ENCODE peak calls at places on chromosomes 13 and 19, in ten cellular contexts. One of them, this sample, is unnamed.

GRCh38 chr13:46179576-46180368 is 2.2 kb downstream of the LCP1 start:
- DNase-seq in left lung: peak
- DNase-seq in caudate nucleus: no peak
- DNase-seq in renal cortical epithelial cell: no peak
- DNase-seq in NCI-H1092 treated with DMSO at 0.1 percent for 48 hours: no peak
- DNase-seq in neural progenitor cell: no peak
- DNase-seq in body of pancreas: peak
- DNase-seq in stimulated activated CD4-positive, alpha-beta T cell treated with anti-CD3 and anti-CD28 coated beads, Interleukin-15, amount 100 ng/mL, for 1 hour: peak
- DNase-seq in glutamatergic neuron: no peak
- DNase-seq in neuronal stem cell: no peak
- DNase-seq in this sample: peak

GRCh38 chr13:101053289-101053688 is 363.0 kb downstream of the NALCN start:
- DNase-seq in renal cortical epithelial cell: peak
- DNase-seq in neural progenitor cell: no peak
- DNase-seq in left lung: no peak
- DNase-seq in stimulated activated CD4-positive, alpha-beta T cell treated with anti-CD3 and anti-CD28 coated beads, Interleukin-15, amount 100 ng/mL, for 1 hour: no peak
- DNase-seq in NCI-H1092 treated with DMSO at 0.1 percent for 48 hours: no peak
- DNase-seq in neuronal stem cell: no peak
- DNase-seq in glutamatergic neuron: no peak
- DNase-seq in caudate nucleus: no peak
- DNase-seq in body of pancreas: no peak
- DNase-seq in this sample: no peak

GRCh38 chr19:18419699-18420460 is 682 bp downstream of the SSBP4 start:
- DNase-seq in neuronal stem cell: no peak
- DNase-seq in caudate nucleus: no peak
- DNase-seq in left lung: peak
- DNase-seq in glutamatergic neuron: no peak
- DNase-seq in NCI-H1092 treated with DMSO at 0.1 percent for 48 hours: peak
- DNase-seq in body of pancreas: peak
- DNase-seq in neural progenitor cell: peak
- DNase-seq in stimulated activated CD4-positive, alpha-beta T cell treated with anti-CD3 and anti-CD28 coated beads, Interleukin-15, amount 100 ng/mL, for 1 hour: no peak
- DNase-seq in renal cortical epithelial cell: no peak
- DNase-seq in this sample: no peak

GRCh38 chr13:96817336-96817941 is 176.8 kb downstream of the OXGR1 start:
- DNase-seq in glutamatergic neuron: no peak
- DNase-seq in caudate nucleus: no peak
- DNase-seq in neuronal stem cell: peak
- DNase-seq in renal cortical epithelial cell: peak
- DNase-seq in stimulated activated CD4-positive, alpha-beta T cell treated with anti-CD3 and anti-CD28 coated beads, Interleukin-15, amount 100 ng/mL, for 1 hour: no peak
- DNase-seq in neural progenitor cell: peak
- DNase-seq in body of pancreas: no peak
- DNase-seq in left lung: no peak
- DNase-seq in NCI-H1092 treated with DMSO at 0.1 percent for 48 hours: peak
- DNase-seq in this sample: no peak

GRCh38 chr19:40348961-40349507 is 539 bp downstream of the PLD3 start:
- DNase-seq in left lung: no peak
- DNase-seq in neuronal stem cell: no peak
- DNase-seq in glutamatergic neuron: no peak
- DNase-seq in neural progenitor cell: peak
- DNase-seq in stimulated activated CD4-positive, alpha-beta T cell treated with anti-CD3 and anti-CD28 coated beads, Interleukin-15, amount 100 ng/mL, for 1 hour: no peak
- DNase-seq in renal cortical epithelial cell: peak
- DNase-seq in caudate nucleus: no peak
- DNase-seq in NCI-H1092 treated with DMSO at 0.1 percent for 48 hours: peak
- DNase-seq in body of pancreas: peak
- DNase-seq in this sample: no peak

GRCh38 chr19:47609885-47610545 is 1.1 kb downstream of the BICRA start:
- DNase-seq in renal cortical epithelial cell: no peak
- DNase-seq in stimulated activated CD4-positive, alpha-beta T cell treated with anti-CD3 and anti-CD28 coated beads, Interleukin-15, amount 100 ng/mL, for 1 hour: peak
- DNase-seq in NCI-H1092 treated with DMSO at 0.1 percent for 48 hours: no peak
- DNase-seq in caudate nucleus: peak
- DNase-seq in left lung: peak
- DNase-seq in body of pancreas: peak
- DNase-seq in neuronal stem cell: peak
- DNase-seq in glutamatergic neuron: peak
- DNase-seq in neural progenitor cell: peak
- DNase-seq in this sample: peak

GRCh38 chr19:8149261-8150094 is at the start of gene FBN3:
- DNase-seq in stimulated activated CD4-positive, alpha-beta T cell treated with anti-CD3 and anti-CD28 coated beads, Interleukin-15, amount 100 ng/mL, for 1 hour: no peak
- DNase-seq in neural progenitor cell: peak
- DNase-seq in caudate nucleus: no peak
- DNase-seq in NCI-H1092 treated with DMSO at 0.1 percent for 48 hours: no peak
- DNase-seq in neuronal stem cell: peak
- DNase-seq in renal cortical epithelial cell: no peak
- DNase-seq in body of pancreas: no peak
- DNase-seq in glutamatergic neuron: peak
- DNase-seq in left lung: no peak
- DNase-seq in this sample: no peak

GRCh38 chr13:71254384-71254783 is 612.6 kb downstream of the DACH1 start:
- DNase-seq in left lung: no peak
- DNase-seq in body of pancreas: no peak
- DNase-seq in neuronal stem cell: no peak
- DNase-seq in renal cortical epithelial cell: peak
- DNase-seq in neural progenitor cell: peak
- DNase-seq in NCI-H1092 treated with DMSO at 0.1 percent for 48 hours: no peak
- DNase-seq in glutamatergic neuron: no peak
- DNase-seq in caudate nucleus: no peak
- DNase-seq in stimulated activated CD4-positive, alpha-beta T cell treated with anti-CD3 and anti-CD28 coated beads, Interleukin-15, amount 100 ng/mL, for 1 hour: no peak
- DNase-seq in this sample: no peak

GRCh38 chr13:50916701-50917184 is 7.2 kb downstream of the RNASEH2B start:
- DNase-seq in neural progenitor cell: no peak
- DNase-seq in renal cortical epithelial cell: no peak
- DNase-seq in glutamatergic neuron: no peak
- DNase-seq in stimulated activated CD4-positive, alpha-beta T cell treated with anti-CD3 and anti-CD28 coated beads, Interleukin-15, amount 100 ng/mL, for 1 hour: no peak
- DNase-seq in neuronal stem cell: no peak
- DNase-seq in body of pancreas: no peak
- DNase-seq in NCI-H1092 treated with DMSO at 0.1 percent for 48 hours: no peak
- DNase-seq in left lung: peak
- DNase-seq in caudate nucleus: no peak
- DNase-seq in this sample: no peak

GRCh38 chr19:12202250-12202649 is 39.4 kb downstream of the ZNF136 start:
- DNase-seq in stimulated activated CD4-positive, alpha-beta T cell treated with anti-CD3 and anti-CD28 coated beads, Interleukin-15, amount 100 ng/mL, for 1 hour: peak
- DNase-seq in left lung: no peak
- DNase-seq in NCI-H1092 treated with DMSO at 0.1 percent for 48 hours: peak
- DNase-seq in caudate nucleus: no peak
- DNase-seq in neural progenitor cell: peak
- DNase-seq in renal cortical epithelial cell: no peak
- DNase-seq in neuronal stem cell: no peak
- DNase-seq in body of pancreas: peak
- DNase-seq in glutamatergic neuron: peak
- DNase-seq in this sample: no peak

GRCh38 chr19:41821003-41821735 is 23.3 kb downstream of the LYPD4 start:
- DNase-seq in NCI-H1092 treated with DMSO at 0.1 percent for 48 hours: peak
- DNase-seq in stimulated activated CD4-positive, alpha-beta T cell treated with anti-CD3 and anti-CD28 coated beads, Interleukin-15, amount 100 ng/mL, for 1 hour: no peak
- DNase-seq in body of pancreas: peak
- DNase-seq in caudate nucleus: no peak
- DNase-seq in glutamatergic neuron: peak
- DNase-seq in neural progenitor cell: peak
- DNase-seq in renal cortical epithelial cell: peak
- DNase-seq in left lung: no peak
- DNase-seq in neuronal stem cell: peak
- DNase-seq in this sample: no peak

GRCh38 chr19:3178377-3178972 is at the start of gene S1PR4:
- DNase-seq in left lung: no peak
- DNase-seq in glutamatergic neuron: no peak
- DNase-seq in body of pancreas: no peak
- DNase-seq in neuronal stem cell: no peak
- DNase-seq in caudate nucleus: no peak
- DNase-seq in NCI-H1092 treated with DMSO at 0.1 percent for 48 hours: no peak
- DNase-seq in renal cortical epithelial cell: no peak
- DNase-seq in neural progenitor cell: no peak
- DNase-seq in stimulated activated CD4-positive, alpha-beta T cell treated with anti-CD3 and anti-CD28 coated beads, Interleukin-15, amount 100 ng/mL, for 1 hour: peak
- DNase-seq in this sample: no peak

GRCh38 chr13:83691966-83692365 is 190.3 kb downstream of the SLITRK1 start:
- DNase-seq in stimulated activated CD4-positive, alpha-beta T cell treated with anti-CD3 and anti-CD28 coated beads, Interleukin-15, amount 100 ng/mL, for 1 hour: no peak
- DNase-seq in renal cortical epithelial cell: no peak
- DNase-seq in neural progenitor cell: no peak
- DNase-seq in left lung: no peak
- DNase-seq in caudate nucleus: no peak
- DNase-seq in neuronal stem cell: no peak
- DNase-seq in body of pancreas: no peak
- DNase-seq in NCI-H1092 treated with DMSO at 0.1 percent for 48 hours: no peak
- DNase-seq in glutamatergic neuron: no peak
- DNase-seq in this sample: no peak

GRCh38 chr13:91719033-91719432 is 320.6 kb downstream of the GPC5 start:
- DNase-seq in neuronal stem cell: no peak
- DNase-seq in neural progenitor cell: no peak
- DNase-seq in left lung: no peak
- DNase-seq in NCI-H1092 treated with DMSO at 0.1 percent for 48 hours: peak
- DNase-seq in stimulated activated CD4-positive, alpha-beta T cell treated with anti-CD3 and anti-CD28 coated beads, Interleukin-15, amount 100 ng/mL, for 1 hour: no peak
- DNase-seq in renal cortical epithelial cell: peak
- DNase-seq in body of pancreas: no peak
- DNase-seq in glutamatergic neuron: no peak
- DNase-seq in caudate nucleus: no peak
- DNase-seq in this sample: no peak

GRCh38 chr13:59701261-59701660 is 462.5 kb downstream of the DIAPH3 start:
- DNase-seq in neural progenitor cell: no peak
- DNase-seq in neuronal stem cell: no peak
- DNase-seq in stimulated activated CD4-positive, alpha-beta T cell treated with anti-CD3 and anti-CD28 coated beads, Interleukin-15, amount 100 ng/mL, for 1 hour: no peak
- DNase-seq in glutamatergic neuron: no peak
- DNase-seq in renal cortical epithelial cell: no peak
- DNase-seq in body of pancreas: no peak
- DNase-seq in left lung: no peak
- DNase-seq in NCI-H1092 treated with DMSO at 0.1 percent for 48 hours: no peak
- DNase-seq in caudate nucleus: no peak
- DNase-seq in this sample: no peak

GRCh38 chr19:40754611-40755247 is 3.7 kb downstream of the SNRPA start:
- DNase-seq in glutamatergic neuron: no peak
- DNase-seq in renal cortical epithelial cell: peak
- DNase-seq in neural progenitor cell: no peak
- DNase-seq in stimulated activated CD4-positive, alpha-beta T cell treated with anti-CD3 and anti-CD28 coated beads, Interleukin-15, amount 100 ng/mL, for 1 hour: no peak
- DNase-seq in NCI-H1092 treated with DMSO at 0.1 percent for 48 hours: no peak
- DNase-seq in body of pancreas: peak
- DNase-seq in neuronal stem cell: no peak
- DNase-seq in left lung: no peak
- DNase-seq in caudate nucleus: peak
- DNase-seq in this sample: no peak

GRCh38 chr13:41523396-41523795 is 66.0 kb downstream of the RGCC start:
- DNase-seq in NCI-H1092 treated with DMSO at 0.1 percent for 48 hours: no peak
- DNase-seq in neuronal stem cell: no peak
- DNase-seq in left lung: no peak
- DNase-seq in renal cortical epithelial cell: no peak
- DNase-seq in stimulated activated CD4-positive, alpha-beta T cell treated with anti-CD3 and anti-CD28 coated beads, Interleukin-15, amount 100 ng/mL, for 1 hour: no peak
- DNase-seq in body of pancreas: no peak
- DNase-seq in neural progenitor cell: no peak
- DNase-seq in glutamatergic neuron: no peak
- DNase-seq in caudate nucleus: no peak
- DNase-seq in this sample: no peak

GRCh38 chr19:46529622-46530451 is 34.2 kb upstream of the PNMA8B start:
- DNase-seq in body of pancreas: peak
- DNase-seq in caudate nucleus: no peak
- DNase-seq in left lung: peak
- DNase-seq in neural progenitor cell: peak
- DNase-seq in neuronal stem cell: peak
- DNase-seq in renal cortical epithelial cell: peak
- DNase-seq in NCI-H1092 treated with DMSO at 0.1 percent for 48 hours: peak
- DNase-seq in glutamatergic neuron: peak
- DNase-seq in stimulated activated CD4-positive, alpha-beta T cell treated with anti-CD3 and anti-CD28 coated beads, Interleukin-15, amount 100 ng/mL, for 1 hour: peak
- DNase-seq in this sample: no peak

GRCh38 chr13:110957931-110958330 is 43.1 kb upstream of the ANKRD10 start:
- DNase-seq in neural progenitor cell: no peak
- DNase-seq in stimulated activated CD4-positive, alpha-beta T cell treated with anti-CD3 and anti-CD28 coated beads, Interleukin-15, amount 100 ng/mL, for 1 hour: no peak
- DNase-seq in caudate nucleus: no peak
- DNase-seq in body of pancreas: no peak
- DNase-seq in NCI-H1092 treated with DMSO at 0.1 percent for 48 hours: no peak
- DNase-seq in renal cortical epithelial cell: no peak
- DNase-seq in left lung: no peak
- DNase-seq in neuronal stem cell: no peak
- DNase-seq in glutamatergic neuron: no peak
- DNase-seq in this sample: no peak

GRCh38 chr13:27660511-27660910 is 38.8 kb downstream of the POLR1D start:
- DNase-seq in stimulated activated CD4-positive, alpha-beta T cell treated with anti-CD3 and anti-CD28 coated beads, Interleukin-15, amount 100 ng/mL, for 1 hour: no peak
- DNase-seq in glutamatergic neuron: peak
- DNase-seq in neural progenitor cell: no peak
- DNase-seq in body of pancreas: no peak
- DNase-seq in left lung: no peak
- DNase-seq in NCI-H1092 treated with DMSO at 0.1 percent for 48 hours: no peak
- DNase-seq in renal cortical epithelial cell: no peak
- DNase-seq in neuronal stem cell: no peak
- DNase-seq in caudate nucleus: no peak
- DNase-seq in this sample: no peak

GRCh38 chr13:35231426-35231825 is 245.1 kb downstream of the MAB21L1 start:
- DNase-seq in glutamatergic neuron: no peak
- DNase-seq in NCI-H1092 treated with DMSO at 0.1 percent for 48 hours: no peak
- DNase-seq in renal cortical epithelial cell: no peak
- DNase-seq in caudate nucleus: no peak
- DNase-seq in stimulated activated CD4-positive, alpha-beta T cell treated with anti-CD3 and anti-CD28 coated beads, Interleukin-15, amount 100 ng/mL, for 1 hour: no peak
- DNase-seq in neural progenitor cell: no peak
- DNase-seq in neuronal stem cell: no peak
- DNase-seq in body of pancreas: no peak
- DNase-seq in left lung: no peak
- DNase-seq in this sample: no peak